ENCODE peak calls at places on chromosomes 2 and 18, in eight cellular contexts. E, O, T, K, W, Q, C and V are unnamed samples.
A peak's percentile ranks its signal among the peaks of the same experiment; 100 is the strongest.

GRCh38 chr2:44543773-44544725 is 182.3 kb downstream of the CAMKMT start:
- DNase-seq in E (no peak), O (no peak), T (no peak), K (no peak), W (no peak), Q (peak; percentile 13), C (no peak), V (no peak)

GRCh38 chr18:10140928-10141327 is 227.1 kb downstream of the VAPA start:
- DNase-seq in E (no peak), O (peak; percentile 72), T (peak; percentile 81), K (no peak), W (no peak), Q (peak; percentile 38), C (peak; percentile 97), V (no peak)

GRCh38 chr2:11621465-11621864 is 48.5 kb downstream of the NTSR2 start:
- DNase-seq in E (no peak), O (no peak), T (no peak), K (no peak), W (no peak), Q (no peak), C (no peak), V (no peak)

GRCh38 chr2:109369671-109370191 is 240.7 kb downstream of the SH3RF3 start:
- DNase-seq in E (no peak), O (no peak), T (no peak), K (peak; percentile 40), W (no peak), Q (no peak), C (no peak), V (no peak)

GRCh38 chr2:175293195-175293594 is 111.7 kb upstream of the ATP5MC3 start:
- DNase-seq in E (no peak), O (no peak), T (no peak), K (no peak), W (no peak), Q (no peak), C (no peak), V (no peak)

GRCh38 chr2:27184115-27184514 is 27.7 kb upstream of the ATRAID start:
- DNase-seq in E (no peak), O (no peak), T (no peak), K (no peak), W (no peak), Q (no peak), C (no peak), V (no peak)

GRCh38 chr2:128450211-128451015 is 131.7 kb upstream of the HS6ST1 start:
- DNase-seq in E (no peak), O (no peak), T (no peak), K (peak; percentile 48), W (no peak), Q (no peak), C (no peak), V (no peak)

GRCh38 chr2:100630473-100630977 is 67.7 kb downstream of the PDCL3 start:
- DNase-seq in E (no peak), O (no peak), T (no peak), K (no peak), W (no peak), Q (no peak), C (no peak), V (no peak)

GRCh38 chr18:3186678-3187658 is 32.8 kb downstream of the MYOM1 start:
- DNase-seq in E (no peak), O (no peak), T (peak; percentile 33), K (no peak), W (no peak), Q (no peak), C (peak; percentile 23), V (no peak)

GRCh38 chr2:236668531-236668969 is 98.9 kb downstream of the ACKR3 start:
- DNase-seq in E (no peak), O (no peak), T (no peak), K (no peak), W (no peak), Q (no peak), C (no peak), V (no peak)

GRCh38 chr2:26671691-26672090 is 20.8 kb upstream of the KCNK3 start:
- DNase-seq in E (no peak), O (no peak), T (no peak), K (peak; percentile 38), W (peak; percentile 20), Q (no peak), C (no peak), V (no peak)

GRCh38 chr2:226411727-226412360 is 387.8 kb downstream of the IRS1 start:
- DNase-seq in E (no peak), O (peak; percentile 61), T (peak; percentile 58), K (no peak), W (no peak), Q (peak; percentile 90), C (peak; percentile 57), V (no peak)

GRCh38 chr18:21897811-21898210 is 157.2 kb downstream of the MIB1 start:
- DNase-seq in E (peak; percentile 1), O (peak; percentile 38), T (peak; percentile 81), K (no peak), W (no peak), Q (peak; percentile 40), C (peak; percentile 40), V (peak; percentile 6)

GRCh38 chr2:38010995-38011394 is 65.0 kb downstream of the CYP1B1 start:
- DNase-seq in E (no peak), O (no peak), T (no peak), K (no peak), W (no peak), Q (peak; percentile 27), C (no peak), V (no peak)

GRCh38 chr2:37615808-37616673 is 55.4 kb downstream of the CDC42EP3 start:
- DNase-seq in E (peak; percentile 64), O (no peak), T (no peak), K (peak; percentile 69), W (peak; percentile 92), Q (no peak), C (no peak), V (peak; percentile 52)

GRCh38 chr2:14563324-14563723 is 69.2 kb upstream of the LRATD1 start:
- DNase-seq in E (no peak), O (no peak), T (no peak), K (no peak), W (no peak), Q (no peak), C (no peak), V (no peak)

GRCh38 chr2:1755436-1756191 is 11.3 kb upstream of the PXDN start:
- DNase-seq in E (no peak), O (no peak), T (no peak), K (no peak), W (peak; percentile 55), Q (no peak), C (peak; percentile 63), V (no peak)

GRCh38 chr2:208064220-208064951 is 39.1 kb upstream of the PLEKHM3 start:
- DNase-seq in E (no peak), O (peak; percentile 80), T (no peak), K (no peak), W (no peak), Q (peak; percentile 26), C (peak; percentile 89), V (peak; percentile 56)

GRCh38 chr2:30315391-30316055 is 84.2 kb downstream of the LBH start:
- DNase-seq in E (no peak), O (no peak), T (no peak), K (no peak), W (no peak), Q (no peak), C (peak; percentile 62), V (no peak)

GRCh38 chr2:237045449-237045848 is 40.2 kb upstream of the COPS8 start:
- DNase-seq in E (no peak), O (no peak), T (no peak), K (no peak), W (no peak), Q (no peak), C (no peak), V (no peak)

GRCh38 chr2:26580151-26580550 is 61.0 kb downstream of the CIB4 start:
- DNase-seq in E (no peak), O (no peak), T (no peak), K (peak; percentile 32), W (peak; percentile 58), Q (no peak), C (no peak), V (no peak)

GRCh38 chr18:23631312-23631711 is 31.4 kb downstream of the ANKRD29 start:
- DNase-seq in E (no peak), O (no peak), T (no peak), K (no peak), W (no peak), Q (no peak), C (no peak), V (no peak)

GRCh38 chr2:3403587-3404334 is 24.3 kb downstream of the TRAPPC12 start:
- DNase-seq in E (no peak), O (no peak), T (no peak), K (no peak), W (no peak), Q (no peak), C (no peak), V (no peak)

GRCh38 chr2:56015631-56016251 is 92.2 kb upstream of the EFEMP1 start:
- DNase-seq in E (no peak), O (no peak), T (no peak), K (no peak), W (no peak), Q (no peak), C (no peak), V (no peak)

GRCh38 chr2:143410097-143410897 is 281.1 kb downstream of the ARHGAP15 start:
- DNase-seq in E (no peak), O (no peak), T (no peak), K (no peak), W (no peak), Q (no peak), C (no peak), V (no peak)

GRCh38 chr2:197142074-197142473 is 168.5 kb downstream of the ANKRD44 start:
- DNase-seq in E (no peak), O (no peak), T (no peak), K (no peak), W (no peak), Q (no peak), C (no peak), V (no peak)

GRCh38 chr2:763766-764525 is 86.7 kb upstream of the TMEM18 start:
- DNase-seq in E (no peak), O (no peak), T (no peak), K (no peak), W (no peak), Q (peak; percentile 13), C (no peak), V (no peak)

GRCh38 chr2:207632575-207633492 is 7.6 kb upstream of the METTL21A start:
- DNase-seq in E (no peak), O (no peak), T (peak; percentile 43), K (no peak), W (no peak), Q (peak; percentile 69), C (peak; percentile 11), V (peak; percentile 24)

GRCh38 chr18:79803611-79804051 is 5.9 kb downstream of the KCNG2 start:
- DNase-seq in E (no peak), O (no peak), T (no peak), K (peak; percentile 53), W (peak; percentile 64), Q (no peak), C (no peak), V (no peak)

GRCh38 chr2:6077585-6077984 is 385.4 kb downstream of the SOX11 start:
- DNase-seq in E (no peak), O (no peak), T (no peak), K (no peak), W (no peak), Q (no peak), C (no peak), V (no peak)

GRCh38 chr2:88098558-88098900 is 29.3 kb downstream of the FABP1 start:
- DNase-seq in E (no peak), O (no peak), T (no peak), K (no peak), W (no peak), Q (no peak), C (no peak), V (no peak)

GRCh38 chr2:234580686-234581085 is 83.8 kb upstream of the ARL4C start:
- DNase-seq in E (no peak), O (no peak), T (no peak), K (no peak), W (no peak), Q (no peak), C (no peak), V (no peak)